ENCODE peak calls at places on chromosomes 6 and 20, in four cellular contexts. One of them, this sample, is unnamed.
A peak's percentile ranks its signal among the peaks of the same experiment; 100 is the strongest.

GRCh38 chr20:63133481-63134091 is 82.3 kb downstream of the YTHDF1 start:
- DNase-seq in neural progenitor cell: no peak
- DNase-seq in lung: no peak
- DNase-seq in Panc1: no peak
- DNase-seq in this sample: peak; percentile 55

GRCh38 chr6:43768983-43769525 is 957 bp upstream of the VEGFA start:
- DNase-seq in neural progenitor cell: peak; percentile 29
- DNase-seq in lung: peak; percentile 51
- DNase-seq in Panc1: no peak
- DNase-seq in this sample: peak; percentile 91

GRCh38 chr6:13159295-13159694 is 169.0 kb downstream of the TBC1D7 start:
- DNase-seq in neural progenitor cell: no peak
- DNase-seq in lung: no peak
- DNase-seq in Panc1: no peak
- DNase-seq in this sample: no peak

GRCh38 chr6:87698618-87699017 is 3.4 kb downstream of the AKIRIN2 start:
- DNase-seq in neural progenitor cell: peak; percentile 42
- DNase-seq in lung: no peak
- DNase-seq in Panc1: no peak
- DNase-seq in this sample: no peak

GRCh38 chr6:9657994-9658393 is 756.9 kb downstream of the TFAP2A start:
- DNase-seq in neural progenitor cell: no peak
- DNase-seq in lung: no peak
- DNase-seq in Panc1: no peak
- DNase-seq in this sample: no peak

GRCh38 chr6:36547646-36548400 is 544 bp upstream of the STK38 start:
- DNase-seq in neural progenitor cell: no peak
- DNase-seq in lung: no peak
- DNase-seq in Panc1: no peak
- DNase-seq in this sample: no peak

GRCh38 chr6:150741633-150742200 is 123.8 kb upstream of the MTHFD1L start:
- DNase-seq in neural progenitor cell: peak; percentile 56
- DNase-seq in lung: no peak
- DNase-seq in Panc1: no peak
- DNase-seq in this sample: no peak

GRCh38 chr6:166617359-166617758 is 9.7 kb downstream of the RPS6KA2 start:
- DNase-seq in neural progenitor cell: no peak
- DNase-seq in lung: no peak
- DNase-seq in Panc1: no peak
- DNase-seq in this sample: no peak

GRCh38 chr6:138652824-138653223 is 120.7 kb upstream of the CCDC28A start:
- DNase-seq in neural progenitor cell: no peak
- DNase-seq in lung: no peak
- DNase-seq in Panc1: no peak
- DNase-seq in this sample: no peak

GRCh38 chr20:25579081-25579770 is 6.1 kb downstream of the NINL start:
- DNase-seq in neural progenitor cell: peak; percentile 17
- DNase-seq in lung: no peak
- DNase-seq in Panc1: no peak
- DNase-seq in this sample: no peak

GRCh38 chr6:149869275-149869892 is 5.2 kb upstream of the LRP11 start:
- DNase-seq in neural progenitor cell: no peak
- DNase-seq in lung: no peak
- DNase-seq in Panc1: no peak
- DNase-seq in this sample: no peak

GRCh38 chr20:10430000-10430466 is 4.0 kb downstream of the MKKS start:
- DNase-seq in neural progenitor cell: no peak
- DNase-seq in lung: no peak
- DNase-seq in Panc1: no peak
- DNase-seq in this sample: no peak

GRCh38 chr6:33692760-33693158 is 18.7 kb downstream of the UQCC2 start:
- DNase-seq in neural progenitor cell: no peak
- DNase-seq in lung: no peak
- DNase-seq in Panc1: no peak
- DNase-seq in this sample: no peak

GRCh38 chr6:138430361-138431145 is 26.5 kb downstream of the HEBP2 start:
- DNase-seq in neural progenitor cell: no peak
- DNase-seq in lung: no peak
- DNase-seq in Panc1: no peak
- DNase-seq in this sample: no peak

GRCh38 chr6:46051962-46052361 is 36.3 kb upstream of the CLIC5 start:
- DNase-seq in neural progenitor cell: no peak
- DNase-seq in lung: no peak
- DNase-seq in Panc1: no peak
- DNase-seq in this sample: no peak

GRCh38 chr20:61871913-61872312 is 193.8 kb downstream of the TAF4 start:
- DNase-seq in neural progenitor cell: no peak
- DNase-seq in lung: no peak
- DNase-seq in Panc1: no peak
- DNase-seq in this sample: no peak

GRCh38 chr6:168370310-168370991 is 50.9 kb upstream of the DACT2 start:
- DNase-seq in neural progenitor cell: peak; percentile 84
- DNase-seq in lung: peak; percentile 74
- DNase-seq in Panc1: peak; percentile 24
- DNase-seq in this sample: peak; percentile 83

GRCh38 chr6:126117251-126117650 is 130.9 kb downstream of the TRMT11 start:
- DNase-seq in neural progenitor cell: no peak
- DNase-seq in lung: no peak
- DNase-seq in Panc1: no peak
- DNase-seq in this sample: no peak

GRCh38 chr20:41040855-41041254 is 12.2 kb downstream of the TOP1 start:
- DNase-seq in neural progenitor cell: no peak
- DNase-seq in lung: no peak
- DNase-seq in Panc1: no peak
- DNase-seq in this sample: no peak

GRCh38 chr6:158611600-158612041 is 32.9 kb downstream of the DYNLT1 start:
- DNase-seq in neural progenitor cell: peak; percentile 45
- DNase-seq in lung: peak; percentile 58
- DNase-seq in Panc1: no peak
- DNase-seq in this sample: no peak

GRCh38 chr6:56804996-56805395 is 149.9 kb upstream of the BEND6 start:
- DNase-seq in neural progenitor cell: no peak
- DNase-seq in lung: no peak
- DNase-seq in Panc1: no peak
- DNase-seq in this sample: no peak

GRCh38 chr20:24965065-24965919 is 16.2 kb downstream of the CST7 start:
- DNase-seq in neural progenitor cell: no peak
- DNase-seq in lung: no peak
- DNase-seq in Panc1: no peak
- DNase-seq in this sample: no peak

GRCh38 chr20:36866681-36867485 is 9.1 kb upstream of the TLDC2 start:
- DNase-seq in neural progenitor cell: no peak
- DNase-seq in lung: no peak
- DNase-seq in Panc1: no peak
- DNase-seq in this sample: no peak

GRCh38 chr20:35821807-35822242 is 50.0 kb downstream of the PHF20 start:
- DNase-seq in neural progenitor cell: no peak
- DNase-seq in lung: no peak
- DNase-seq in Panc1: no peak
- DNase-seq in this sample: no peak

GRCh38 chr6:34610819-34611477 is 54.8 kb upstream of the SPDEF start:
- DNase-seq in neural progenitor cell: no peak
- DNase-seq in lung: no peak
- DNase-seq in Panc1: peak; percentile 51
- DNase-seq in this sample: no peak

GRCh38 chr20:16752901-16753300 is 4.7 kb downstream of the OTOR start:
- DNase-seq in neural progenitor cell: no peak
- DNase-seq in lung: no peak
- DNase-seq in Panc1: no peak
- DNase-seq in this sample: no peak

GRCh38 chr20:6037082-6037481 is 16.8 kb downstream of the LRRN4 start:
- DNase-seq in neural progenitor cell: no peak
- DNase-seq in lung: no peak
- DNase-seq in Panc1: no peak
- DNase-seq in this sample: no peak

GRCh38 chr6:6003334-6004146 is 3.2 kb downstream of the NRN1 start:
- DNase-seq in neural progenitor cell: peak; percentile 85
- DNase-seq in lung: no peak
- DNase-seq in Panc1: no peak
- DNase-seq in this sample: peak; percentile 80

GRCh38 chr6:24980507-24981384 is 45.0 kb upstream of the RIPOR2 start:
- DNase-seq in neural progenitor cell: peak; percentile 39
- DNase-seq in lung: no peak
- DNase-seq in Panc1: no peak
- DNase-seq in this sample: no peak

GRCh38 chr6:28000351-28001045 is 43.5 kb downstream of the OR2B6 start:
- DNase-seq in neural progenitor cell: no peak
- DNase-seq in lung: no peak
- DNase-seq in Panc1: no peak
- DNase-seq in this sample: peak; percentile 67

DNA sequence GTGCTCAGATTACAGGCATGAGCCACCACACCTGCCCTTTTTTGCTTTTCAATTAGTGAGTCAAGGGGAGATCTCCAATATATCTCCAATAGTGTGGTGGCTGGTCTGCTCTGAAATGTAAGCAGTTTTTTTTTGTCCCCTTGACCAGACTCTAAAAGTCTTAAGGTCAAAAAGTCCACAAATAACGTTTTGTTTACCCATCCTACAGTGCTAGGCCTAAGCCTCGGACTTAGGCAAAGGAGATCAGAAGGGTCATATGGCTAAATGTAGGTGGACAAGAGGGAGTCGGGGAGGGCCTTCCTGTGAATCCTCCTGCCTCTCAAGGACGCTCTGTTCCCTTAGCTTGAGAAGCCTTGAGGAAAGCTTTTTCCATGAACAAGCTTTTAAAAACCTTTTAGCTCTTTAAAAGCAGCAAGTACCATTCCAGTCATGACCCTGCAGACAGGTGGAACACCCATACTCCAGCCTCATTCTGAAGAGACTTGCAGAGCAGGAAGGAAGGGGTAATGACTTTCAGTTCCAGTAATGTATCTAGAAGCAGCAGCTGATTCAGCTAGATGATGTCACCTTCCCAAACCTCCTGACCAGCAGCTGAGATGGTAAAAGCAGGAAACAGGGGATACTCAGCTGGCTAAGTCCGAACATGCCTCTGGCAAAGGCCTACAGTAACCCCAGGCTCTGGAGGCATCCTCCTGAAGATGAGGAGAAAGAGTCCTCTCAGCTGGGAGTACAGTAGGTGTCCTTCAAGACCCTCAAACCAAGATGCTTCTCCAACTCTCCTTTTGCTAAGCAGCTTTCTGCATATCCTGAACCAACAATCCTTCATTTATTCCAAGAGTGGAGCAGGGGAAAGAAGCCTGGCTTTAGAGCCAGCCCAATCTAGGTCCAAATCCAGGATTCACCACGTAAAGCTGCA is 23.6 kb downstream of the BCL2L1 start:
- DNase-seq in neural progenitor cell: no peak
- DNase-seq in lung: peak; percentile 79
- DNase-seq in Panc1: peak; percentile 99
- DNase-seq in this sample: no peak
- H3K27ac ChIP-seq in neural progenitor cell: no peak overlapping the region
- H3K27ac ChIP-seq in lung: peak overlapping the region; percentile 91
- H3K27ac ChIP-seq in Panc1: peak overlapping the region; percentile 71
- H3K27ac ChIP-seq in this sample: peak overlapping the region; percentile 72

GRCh38 chr20:32924781-32925180 is 66.1 kb downstream of the EFCAB8 start:
- DNase-seq in neural progenitor cell: no peak
- DNase-seq in lung: no peak
- DNase-seq in Panc1: no peak
- DNase-seq in this sample: no peak
- H3K4me3 ChIP-seq in neural progenitor cell: no peak overlapping the region
- H3K4me3 ChIP-seq in lung: no peak overlapping the region
- H3K4me3 ChIP-seq in Panc1: no peak overlapping the region
- H3K4me3 ChIP-seq in this sample: no peak overlapping the region

DNA sequence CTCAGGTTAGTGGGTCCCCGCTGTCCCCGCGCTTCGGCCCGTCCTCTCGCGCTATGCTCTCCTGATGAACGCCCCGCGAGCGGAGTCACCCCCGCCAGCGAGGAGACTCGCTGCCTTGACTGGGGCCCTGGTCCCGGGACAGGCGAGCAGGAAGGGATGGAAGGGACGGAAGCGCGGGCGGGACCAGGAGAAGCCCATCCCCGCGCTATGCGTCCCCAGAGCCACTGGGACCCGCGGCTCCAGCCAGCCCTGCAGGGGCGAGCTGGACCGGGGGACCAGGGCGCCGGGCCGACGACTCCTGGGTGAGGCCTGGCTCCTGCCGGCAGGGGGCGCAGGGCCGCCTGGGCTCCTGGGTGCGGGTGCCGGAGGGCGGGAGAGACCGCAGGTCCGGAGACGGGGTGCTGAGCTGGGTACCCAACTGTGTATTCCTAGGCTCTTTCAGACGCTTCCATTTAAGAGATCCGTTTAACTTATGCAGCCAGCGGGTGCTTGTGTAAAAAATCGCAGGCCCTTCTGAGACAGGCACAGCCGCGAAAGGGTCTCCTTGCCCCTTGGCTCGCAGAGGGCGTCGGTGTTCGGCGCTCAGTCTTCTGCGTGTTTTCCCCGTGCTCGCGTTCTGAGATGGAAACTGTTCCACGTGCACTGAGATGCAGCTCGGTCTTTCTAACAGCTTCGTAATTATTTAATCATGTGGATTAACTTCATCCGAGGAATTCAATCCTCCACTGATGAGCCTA is 580 bp upstream of the SYCP2 start:
- DNase-seq in neural progenitor cell: peak; percentile 83
- DNase-seq in lung: peak; percentile 82
- DNase-seq in Panc1: peak; percentile 53
- DNase-seq in this sample: peak; percentile 83
- H3K27ac ChIP-seq in neural progenitor cell: no peak overlapping the region
- H3K27ac ChIP-seq in lung: peak overlapping the region; percentile 44
- H3K27ac ChIP-seq in Panc1: peak overlapping the region; percentile 94
- H3K27ac ChIP-seq in this sample: peak overlapping the region; percentile 18

GRCh38 chr6:95784019-95784418 is 206.7 kb downstream of the MANEA start:
- DNase-seq in neural progenitor cell: no peak
- DNase-seq in lung: no peak
- DNase-seq in Panc1: no peak
- DNase-seq in this sample: no peak

GRCh38 chr6:95785785-95786184 is 208.4 kb downstream of the MANEA start:
- DNase-seq in neural progenitor cell: no peak
- DNase-seq in lung: no peak
- DNase-seq in Panc1: no peak
- DNase-seq in this sample: no peak

GRCh38 chr6:95777338-95777737 is 200.0 kb downstream of the MANEA start:
- DNase-seq in neural progenitor cell: no peak
- DNase-seq in lung: no peak
- DNase-seq in Panc1: no peak
- DNase-seq in this sample: no peak

GRCh38 chr6:95784869-95785268 is 207.5 kb downstream of the MANEA start:
- DNase-seq in neural progenitor cell: no peak
- DNase-seq in lung: no peak
- DNase-seq in Panc1: no peak
- DNase-seq in this sample: no peak

GRCh38 chr6:95780037-95780436 is 202.7 kb downstream of the MANEA start:
- DNase-seq in neural progenitor cell: no peak
- DNase-seq in lung: no peak
- DNase-seq in Panc1: no peak
- DNase-seq in this sample: no peak
- H3K4me3 ChIP-seq in neural progenitor cell: no peak overlapping the region
- H3K4me3 ChIP-seq in lung: no peak overlapping the region
- H3K4me3 ChIP-seq in Panc1: no peak overlapping the region
- H3K4me3 ChIP-seq in this sample: no peak overlapping the region

GRCh38 chr6:31114970-31115849 is 610 bp downstream of the PSORS1C1 start:
- DNase-seq in neural progenitor cell: no peak
- DNase-seq in lung: no peak
- DNase-seq in Panc1: no peak
- DNase-seq in this sample: peak; percentile 37
- H3K27ac ChIP-seq in neural progenitor cell: no peak overlapping the region
- H3K27ac ChIP-seq in lung: peak overlapping the region; percentile 19
- H3K27ac ChIP-seq in Panc1: peak overlapping the region; percentile 67
- H3K27ac ChIP-seq in this sample: no peak overlapping the region